ENCODE peak calls at places on chromosomes 7 and 10, in five cellular contexts. D, H, W, R and I are unnamed samples.

GRCh38 chr10:132539431-132539839 is 1.8 kb downstream of the INPP5A start:
- DNase-seq in D (no peak), H (peak; percentile 56), W (no peak), R (no peak), I (no peak)

GRCh38 chr7:51307811-51308737 is 8.5 kb downstream of the COBL start:
- DNase-seq in D (no peak), H (no peak), W (no peak), R (no peak), I (peak; percentile 16)

GRCh38 chr7:155996718-155997059 is 184.4 kb upstream of the SHH start:
- DNase-seq in D (no peak), H (no peak), W (no peak), R (no peak), I (no peak)

GRCh38 chr10:102230861-102231356 is 4.8 kb downstream of the ELOVL3 start:
- DNase-seq in D (peak; percentile 87), H (peak; percentile 59), W (peak; percentile 87), R (peak; percentile 31), I (peak; percentile 65)

GRCh38 chr7:100017300-100017699 is 1.9 kb downstream of the ZKSCAN1 start:
- DNase-seq in D (no peak), H (no peak), W (no peak), R (no peak), I (peak; percentile 36)

GRCh38 chr10:18615618-18616017 is 35.8 kb downstream of the NSUN6 start:
- DNase-seq in D (no peak), H (no peak), W (no peak), R (no peak), I (no peak)

GRCh38 chr7:8117195-8117594 is 144.8 kb downstream of the ICA1 start:
- DNase-seq in D (no peak), H (peak; percentile 9), W (no peak), R (no peak), I (no peak)

GRCh38 chr10:131946321-131946751 is 35.4 kb downstream of the BNIP3 start:
- DNase-seq in D (no peak), H (peak; percentile 67), W (no peak), R (no peak), I (no peak)

GRCh38 chr7:124688991-124689390 is 76.6 kb downstream of the GPR37 start:
- DNase-seq in D (no peak), H (peak; percentile 0), W (no peak), R (no peak), I (no peak)

GRCh38 chr7:108007280-108007679 is 4.3 kb upstream of the LAMB1 start:
- DNase-seq in D (no peak), H (no peak), W (no peak), R (no peak), I (no peak)

GRCh38 chr7:45073843-45074737 is 14.7 kb downstream of the NACAD start:
- DNase-seq in D (no peak), H (no peak), W (no peak), R (no peak), I (no peak)

GRCh38 chr7:148042935-148043334 is 547.6 kb upstream of the C7orf33 start:
- DNase-seq in D (no peak), H (no peak), W (no peak), R (no peak), I (no peak)

GRCh38 chr7:14734839-14735321 is 167.7 kb downstream of the DGKB start:
- DNase-seq in D (peak; percentile 83), H (no peak), W (peak; percentile 92), R (no peak), I (peak; percentile 43)

GRCh38 chr7:14023838-14024237 is 34.4 kb upstream of the ETV1 start:
- DNase-seq in D (no peak), H (no peak), W (no peak), R (no peak), I (no peak)

GRCh38 chr10:96491303-96491702 is 22.4 kb downstream of the TLL2 start:
- DNase-seq in D (no peak), H (no peak), W (peak; percentile 50), R (no peak), I (no peak)

GRCh38 chr7:55211721-55212120 is 153.4 kb upstream of the LANCL2 start:
- DNase-seq in D (peak; percentile 24), H (no peak), W (peak; percentile 22), R (no peak), I (no peak)

GRCh38 chr7:55209366-55209765 is 155.8 kb upstream of the LANCL2 start:
- DNase-seq in D (no peak), H (no peak), W (no peak), R (no peak), I (peak; percentile 30)

GRCh38 chr7:55212176-55212575 is 153.0 kb upstream of the LANCL2 start:
- DNase-seq in D (no peak), H (no peak), W (no peak), R (no peak), I (no peak)

GRCh38 chr7:55210176-55210575 is 155.0 kb upstream of the LANCL2 start:
- DNase-seq in D (no peak), H (no peak), W (no peak), R (no peak), I (no peak)

GRCh38 chr7:55210716-55211115 is 154.4 kb upstream of the LANCL2 start:
- DNase-seq in D (no peak), H (no peak), W (no peak), R (no peak), I (no peak)
- TF ChIP-seq EZH2phosphoT487 in D (no peak), H (no peak), W (no peak), R (no peak), I (no peak)

DNA sequence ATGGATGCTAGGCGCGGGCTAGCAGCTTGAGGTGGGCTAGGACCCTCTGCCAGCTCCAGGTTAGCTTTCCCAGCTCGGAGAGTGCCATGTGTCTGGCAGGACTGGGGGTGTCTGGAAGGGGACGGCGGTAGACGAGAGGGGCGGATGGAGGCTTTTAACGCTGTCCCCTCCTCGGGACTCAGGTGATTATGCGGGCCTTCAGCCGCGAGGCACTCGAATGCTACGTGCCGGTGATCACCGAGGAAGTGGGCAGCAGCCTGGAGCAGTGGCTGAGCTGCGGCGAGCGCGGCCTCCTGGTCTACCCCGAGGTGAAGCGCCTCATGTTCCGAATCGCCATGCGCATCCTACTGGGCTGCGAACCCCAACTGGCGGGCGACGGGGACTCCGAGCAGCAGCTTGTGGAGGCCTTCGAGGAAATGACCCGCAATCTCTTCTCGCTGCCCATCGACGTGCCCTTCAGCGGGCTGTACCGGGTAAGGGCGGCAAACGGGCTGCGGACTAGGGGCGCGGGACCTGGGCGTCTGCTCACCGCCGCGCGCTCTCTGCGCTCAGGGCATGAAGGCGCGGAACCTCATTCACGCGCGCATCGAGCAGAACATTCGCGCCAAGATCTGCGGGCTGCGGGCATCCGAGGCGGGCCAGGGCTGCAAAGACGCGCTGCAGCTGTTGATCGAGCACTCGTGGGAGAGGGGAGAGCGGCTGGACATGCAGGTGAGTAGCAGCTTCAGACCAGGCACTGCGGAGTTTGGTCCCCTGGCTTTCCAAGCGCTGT is 1.1 kb downstream of the CYP26A1 start:
- DNase-seq in D (peak; percentile 66), H (peak; percentile 17), W (peak; percentile 59), R (no peak), I (no peak)
- TF ChIP-seq EZH2 in D (peak; percentile 83), H (no peak), W (peak; percentile 87), R (no peak), I (peak; percentile 83)

DNA sequence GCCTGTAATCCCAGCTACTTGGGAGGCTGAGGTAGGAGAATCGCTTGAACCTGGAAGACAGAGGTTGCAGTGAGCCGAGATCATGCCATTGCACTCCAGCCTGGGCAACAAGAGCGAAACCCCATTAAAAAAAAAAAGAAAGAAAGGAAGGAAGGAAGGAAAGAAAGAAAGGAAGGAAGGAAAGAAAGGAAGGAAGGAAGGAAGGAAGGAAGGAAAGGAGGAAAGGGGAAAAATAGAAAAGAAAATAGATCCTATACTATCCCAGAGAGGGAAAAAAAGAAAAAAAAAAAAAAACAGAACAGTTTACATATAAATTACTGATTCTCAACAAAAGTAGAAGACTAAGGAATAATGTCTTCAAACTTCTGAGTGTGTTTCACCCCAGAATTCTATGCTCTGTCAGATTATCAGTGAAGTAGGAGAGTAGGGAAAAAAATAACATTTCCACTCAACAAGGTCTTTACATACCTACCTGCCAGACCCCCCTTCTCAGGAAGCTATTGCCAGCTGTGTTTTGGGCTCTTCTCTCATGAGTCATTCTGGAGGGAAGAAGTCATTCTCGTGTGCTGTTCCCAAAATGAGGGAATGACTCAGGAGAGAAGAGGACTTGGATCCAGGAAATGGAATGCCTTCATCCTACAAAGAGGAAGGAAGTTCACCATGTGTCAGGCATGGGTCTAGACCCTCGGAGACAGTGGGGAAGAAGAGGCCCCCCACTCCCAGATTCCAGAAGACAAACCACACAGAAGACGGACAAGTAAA is 20.9 kb downstream of the RGS10 start:
- DNase-seq in D (no peak), H (peak; percentile 89), W (no peak), R (peak; percentile 89), I (no peak)
- TF ChIP-seq EZH2phosphoT487 in D (no peak), H (no peak), W (no peak), R (no peak), I (no peak)

GRCh38 chr7:131075406-131075805 is 252.3 kb upstream of the MKLN1 start:
- DNase-seq in D (no peak), H (no peak), W (no peak), R (no peak), I (no peak)
- TF ChIP-seq EZH2 in D (no peak), H (no peak), W (no peak), R (no peak), I (no peak)

GRCh38 chr7:82210422-82211184 is 233.0 kb downstream of the CACNA2D1 start:
- DNase-seq in D (no peak), H (peak; percentile 8), W (no peak), R (no peak), I (no peak)

GRCh38 chr7:82202107-82202506 is 241.5 kb downstream of the CACNA2D1 start:
- DNase-seq in D (no peak), H (no peak), W (no peak), R (no peak), I (no peak)

GRCh38 chr7:82209200-82209599 is 234.4 kb downstream of the CACNA2D1 start:
- DNase-seq in D (no peak), H (no peak), W (no peak), R (no peak), I (no peak)

GRCh38 chr7:82202965-82203364 is 240.6 kb downstream of the CACNA2D1 start:
- DNase-seq in D (no peak), H (no peak), W (no peak), R (no peak), I (no peak)

GRCh38 chr7:82204694-82205093 is 238.9 kb downstream of the CACNA2D1 start:
- DNase-seq in D (no peak), H (peak; percentile 76), W (no peak), R (no peak), I (no peak)
- TF ChIP-seq EZH2phosphoT487 in D (no peak), H (no peak), W (no peak), R (no peak), I (no peak)